ENCODE peak calls at places on chromosomes 3 and 15, in seven cellular contexts. X is IMR-90, W is mesendoderm, U is mesenchymal stem cell, S is neuronal stem cell, O is H1, Q is trophoblast cell. A is an unnamed sample.

GRCh38 chr15:73924258-73924921 is 1.9 kb upstream of the LOXL1 start:
- DNase-seq in X (peak; percentile 92), W (no peak), U (peak; percentile 88), S (no peak), O (no peak), Q (peak; percentile 28), A (no peak)

GRCh38 chr15:39360417-39360816 is 220.5 kb upstream of the THBS1 start:
- DNase-seq in X (no peak), W (no peak), U (no peak), S (no peak), O (no peak), Q (no peak), A (no peak)

GRCh38 chr15:51888593-51889195 is 59.2 kb downstream of the TMOD3 start:
- DNase-seq in X (peak; percentile 31), W (no peak), U (peak; percentile 50), S (no peak), O (no peak), Q (peak; percentile 68), A (no peak)

GRCh38 chr3:51967384-51968174 is at the start of gene PCBP4:
- DNase-seq in X (peak; percentile 34), W (peak; percentile 82), U (peak; percentile 54), S (no peak), O (no peak), Q (peak; percentile 70), A (peak; percentile 72)

GRCh38 chr15:42730536-42730935 is 6.4 kb downstream of the CDAN1 start:
- DNase-seq in X (no peak), W (no peak), U (no peak), S (no peak), O (no peak), Q (no peak), A (no peak)

GRCh38 chr3:194828126-194828525 is 142.4 kb downstream of the FAM43A start:
- DNase-seq in X (no peak), W (no peak), U (no peak), S (no peak), O (no peak), Q (no peak), A (no peak)

GRCh38 chr3:88057650-88058321 is 1.0 kb downstream of the CGGBP1 start:
- DNase-seq in X (peak; percentile 20), W (peak; percentile 36), U (peak; percentile 57), S (peak; percentile 2), O (no peak), Q (peak; percentile 5), A (no peak)

GRCh38 chr3:126572343-126572742 is 13.6 kb upstream of the C3orf22 start:
- DNase-seq in X (no peak), W (no peak), U (no peak), S (no peak), O (no peak), Q (no peak), A (no peak)

GRCh38 chr3:135907422-135908165 is 57.9 kb upstream of the PPP2R3A start:
- DNase-seq in X (no peak), W (peak; percentile 45), U (no peak), S (no peak), O (no peak), Q (peak; percentile 83), A (no peak)

GRCh38 chr15:63946524-63947065 is 99.7 kb downstream of the DAPK2 start:
- DNase-seq in X (no peak), W (no peak), U (no peak), S (no peak), O (no peak), Q (no peak), A (peak; percentile 28)

GRCh38 chr15:63948436-63948835 is 97.8 kb downstream of the DAPK2 start:
- DNase-seq in X (no peak), W (no peak), U (no peak), S (no peak), O (no peak), Q (no peak), A (peak; percentile 12)

GRCh38 chr15:63950911-63951481 is 95.3 kb downstream of the DAPK2 start:
- DNase-seq in X (peak; percentile 87), W (no peak), U (peak; percentile 60), S (no peak), O (no peak), Q (no peak), A (no peak)

GRCh38 chr15:63947228-63947627 is 99.1 kb downstream of the DAPK2 start:
- DNase-seq in X (no peak), W (no peak), U (no peak), S (no peak), O (no peak), Q (no peak), A (peak; percentile 11)

DNA sequence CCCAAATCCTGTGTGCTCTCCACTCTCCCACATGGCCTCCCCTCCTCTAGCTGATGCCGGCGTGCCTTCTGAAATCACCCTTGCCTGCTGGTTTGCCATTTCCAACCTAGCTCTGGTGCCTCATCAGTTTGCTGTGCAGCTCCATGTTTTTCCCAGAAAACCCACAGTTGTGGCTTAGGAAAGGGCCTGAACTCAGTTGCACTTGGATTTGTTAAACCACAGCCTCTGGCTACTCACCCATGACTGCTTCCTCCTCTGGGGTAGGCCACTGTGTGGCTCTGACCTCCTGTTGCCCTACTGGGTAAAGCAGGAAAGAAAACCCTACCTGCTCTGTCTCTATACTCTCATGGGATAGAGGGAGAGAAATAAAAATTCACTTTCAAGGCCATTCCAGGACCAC is 97.3 kb downstream of the DAPK2 start:
- DNase-seq in X (no peak), W (no peak), U (no peak), S (no peak), O (no peak), Q (no peak), A (no peak)
- H3K18ac ChIP-seq in X (no peak overlapping the region), W (no peak overlapping the region), U (no peak overlapping the region), S (no peak overlapping the region), O (no peak overlapping the region), Q (no peak overlapping the region), A (no peak overlapping the region)

DNA sequence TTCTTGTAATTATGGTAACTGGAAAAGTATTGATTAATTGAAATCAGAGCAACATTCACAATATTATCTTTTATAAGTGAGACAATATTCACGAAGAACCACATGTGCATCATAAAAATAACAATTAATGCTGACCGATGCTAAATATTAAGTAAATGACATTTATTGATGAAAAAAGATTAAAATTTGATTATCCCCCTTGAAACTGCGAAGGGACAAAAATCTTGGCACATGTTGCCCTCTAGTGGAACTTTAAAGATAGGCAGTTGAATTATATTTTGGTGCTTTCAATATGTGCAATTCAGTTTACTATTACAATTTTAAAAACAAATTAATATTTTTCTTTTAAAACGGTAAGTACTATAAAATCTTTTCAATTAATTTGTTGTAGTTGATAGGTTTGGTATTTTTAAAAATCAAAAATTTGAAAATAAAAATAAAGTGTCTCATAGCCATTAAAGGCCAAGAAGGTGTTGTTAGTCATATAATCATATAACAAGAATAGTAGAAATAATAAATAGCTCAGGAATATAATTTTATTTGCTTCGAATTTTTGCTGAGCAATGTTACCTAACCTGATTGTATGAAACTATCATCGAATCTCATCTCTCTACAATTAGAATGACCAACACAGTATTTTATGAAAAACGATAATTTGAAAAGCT is 270.2 kb downstream of the ROBO1 start:
- DNase-seq in X (peak; percentile 11), W (peak; percentile 13), U (peak; percentile 13), S (no peak), O (no peak), Q (peak; percentile 56), A (no peak)
- H3K23ac ChIP-seq in X (no peak overlapping the region), W (no peak overlapping the region), U (no peak overlapping the region), S (no peak overlapping the region), O (no peak overlapping the region), Q (no peak overlapping the region), A (no peak overlapping the region)

GRCh38 chr15:57364282-57365007 is 11.9 kb upstream of the CGNL1 start:
- DNase-seq in X (peak; percentile 17), W (peak; percentile 87), U (peak; percentile 45), S (no peak), O (no peak), Q (no peak), A (peak; percentile 72)
- H3K18ac ChIP-seq in X (no peak overlapping the region), W (peak overlapping the region; percentile 24), U (no peak overlapping the region), S (peak overlapping the region; percentile 55), O (peak overlapping the region; percentile 49), Q (no peak overlapping the region), A (no peak overlapping the region)

GRCh38 chr3:90253131-90253530 is 1145.7 kb downstream of the EPHA3 start:
- DNase-seq in X (no peak), W (no peak), U (no peak), S (no peak), O (no peak), Q (no peak), A (no peak)
- H3K23ac ChIP-seq in X (no peak overlapping the region), W (no peak overlapping the region), U (no peak overlapping the region), S (no peak overlapping the region), O (no peak overlapping the region), Q (no peak overlapping the region), A (no peak overlapping the region)

GRCh38 chr15:98330258-98330657 is 318.1 kb upstream of the IGF1R start:
- DNase-seq in X (no peak), W (no peak), U (no peak), S (no peak), O (no peak), Q (no peak), A (no peak)

GRCh38 chr15:98322551-98322950 is 325.8 kb upstream of the IGF1R start:
- DNase-seq in X (no peak), W (peak; percentile 3), U (no peak), S (no peak), O (no peak), Q (no peak), A (no peak)

GRCh38 chr15:98330692-98331435 is 317.5 kb upstream of the IGF1R start:
- DNase-seq in X (no peak), W (no peak), U (no peak), S (no peak), O (no peak), Q (no peak), A (no peak)

GRCh38 chr15:98324341-98324970 is 323.9 kb upstream of the IGF1R start:
- DNase-seq in X (no peak), W (peak; percentile 72), U (no peak), S (no peak), O (no peak), Q (no peak), A (no peak)

GRCh38 chr15:98326804-98327203 is 321.5 kb upstream of the IGF1R start:
- DNase-seq in X (no peak), W (no peak), U (no peak), S (no peak), O (no peak), Q (no peak), A (no peak)
- H3K18ac ChIP-seq in X (no peak overlapping the region), W (no peak overlapping the region), U (no peak overlapping the region), S (no peak overlapping the region), O (no peak overlapping the region), Q (no peak overlapping the region), A (no peak overlapping the region)

GRCh38 chr3:40848411-40848810 is 323.7 kb downstream of the ZNF621 start:
- DNase-seq in X (no peak), W (no peak), U (no peak), S (no peak), O (no peak), Q (no peak), A (no peak)
- H3K23ac ChIP-seq in X (no peak overlapping the region), W (no peak overlapping the region), U (no peak overlapping the region), S (no peak overlapping the region), O (no peak overlapping the region), Q (no peak overlapping the region), A (no peak overlapping the region)

GRCh38 chr3:58326267-58326932 is 6.3 kb upstream of the PXK start:
- DNase-seq in X (no peak), W (no peak), U (no peak), S (no peak), O (no peak), Q (peak; percentile 22), A (no peak)
- H3K18ac ChIP-seq in X (peak overlapping the region; percentile 67), W (no peak overlapping the region), U (no peak overlapping the region), S (no peak overlapping the region), O (no peak overlapping the region), Q (no peak overlapping the region), A (no peak overlapping the region)